ENCODE peak calls at places on chromosomes 1 and 21, in seven cellular contexts. C, W, G, M, A, D and N are unnamed samples.

GRCh38 chr1:35725591-35725990 is 6.9 kb upstream of the C1orf216 start:
- DNase-seq in C (peak), W (no peak), G (no peak), M (no peak), A (no peak), D (no peak), N (no peak)

GRCh38 chr1:22808186-22808845 is 97.7 kb downstream of the EPHB2 start:
- DNase-seq in C (peak), W (no peak), G (no peak), M (no peak), A (no peak), D (no peak), N (no peak)

GRCh38 chr1:229537894-229538293 is 20.6 kb downstream of the ABCB10 start:
- DNase-seq in C (peak), W (no peak), G (peak), M (no peak), A (no peak), D (no peak), N (no peak)

GRCh38 chr1:1168451-1169411 is 4.9 kb upstream of the TTLL10 start:
- DNase-seq in C (no peak), W (no peak), G (peak), M (no peak), A (no peak), D (no peak), N (no peak)

GRCh38 chr1:62435231-62436038 is 1.4 kb upstream of the USP1 start:
- DNase-seq in C (no peak), W (no peak), G (peak), M (no peak), A (no peak), D (no peak), N (no peak)

GRCh38 chr21:38945536-38946245 is 140.0 kb downstream of the ETS2 start:
- DNase-seq in C (no peak), W (no peak), G (no peak), M (no peak), A (no peak), D (no peak), N (no peak)

GRCh38 chr1:208207388-208208131 is 36.6 kb downstream of the PLXNA2 start:
- DNase-seq in C (peak), W (no peak), G (no peak), M (no peak), A (no peak), D (no peak), N (no peak)

GRCh38 chr1:178004926-178005391 is 35.1 kb upstream of the SEC16B start:
- DNase-seq in C (no peak), W (no peak), G (no peak), M (no peak), A (no peak), D (no peak), N (no peak)

GRCh38 chr21:46552274-46552673 is 52.6 kb downstream of the S100B start:
- DNase-seq in C (no peak), W (no peak), G (peak), M (no peak), A (peak), D (no peak), N (no peak)

DNA sequence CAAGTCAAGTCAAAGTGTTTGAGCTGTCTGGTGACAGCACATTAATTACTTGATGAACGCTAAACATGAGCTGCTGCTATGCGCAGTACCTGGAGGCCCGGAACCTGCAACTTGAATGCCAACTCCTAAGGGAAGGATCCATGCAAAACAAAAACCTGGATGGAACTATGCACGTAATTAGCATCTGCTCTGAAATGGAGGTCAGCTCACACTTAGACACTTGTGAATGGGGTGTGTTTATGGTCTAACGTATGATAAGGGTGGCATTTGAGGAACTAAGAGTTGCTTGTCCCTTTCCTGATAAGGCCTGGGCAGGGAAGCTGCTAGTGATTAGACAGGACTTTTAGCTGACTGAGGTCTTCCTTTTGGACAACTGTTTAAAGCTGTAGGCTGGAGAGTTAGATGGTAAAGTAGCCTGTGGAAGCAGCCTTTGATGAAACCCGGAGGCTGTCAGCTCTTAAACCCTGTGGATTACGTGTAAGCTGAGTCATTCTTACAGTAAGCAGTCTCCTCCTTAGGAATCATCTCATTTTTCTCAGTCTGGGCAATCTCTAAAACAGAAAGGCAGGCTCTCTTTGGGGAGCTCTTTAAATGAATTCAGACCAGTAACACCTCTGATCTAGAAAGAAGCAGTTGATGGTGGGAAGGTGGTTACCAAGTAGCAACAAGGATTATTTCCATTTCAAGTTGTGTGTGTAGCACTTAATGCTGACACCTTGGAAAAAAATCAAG is 6.8 kb downstream of the TENT5C start:
- DNase-seq in C (peak), W (no peak), G (peak), M (peak), A (no peak), D (no peak), N (no peak)
- TF ChIP-seq CTCF in C (no peak), W (no peak), G (no peak), M (no peak), A (no peak), D (no peak), N (no peak)

DNA sequence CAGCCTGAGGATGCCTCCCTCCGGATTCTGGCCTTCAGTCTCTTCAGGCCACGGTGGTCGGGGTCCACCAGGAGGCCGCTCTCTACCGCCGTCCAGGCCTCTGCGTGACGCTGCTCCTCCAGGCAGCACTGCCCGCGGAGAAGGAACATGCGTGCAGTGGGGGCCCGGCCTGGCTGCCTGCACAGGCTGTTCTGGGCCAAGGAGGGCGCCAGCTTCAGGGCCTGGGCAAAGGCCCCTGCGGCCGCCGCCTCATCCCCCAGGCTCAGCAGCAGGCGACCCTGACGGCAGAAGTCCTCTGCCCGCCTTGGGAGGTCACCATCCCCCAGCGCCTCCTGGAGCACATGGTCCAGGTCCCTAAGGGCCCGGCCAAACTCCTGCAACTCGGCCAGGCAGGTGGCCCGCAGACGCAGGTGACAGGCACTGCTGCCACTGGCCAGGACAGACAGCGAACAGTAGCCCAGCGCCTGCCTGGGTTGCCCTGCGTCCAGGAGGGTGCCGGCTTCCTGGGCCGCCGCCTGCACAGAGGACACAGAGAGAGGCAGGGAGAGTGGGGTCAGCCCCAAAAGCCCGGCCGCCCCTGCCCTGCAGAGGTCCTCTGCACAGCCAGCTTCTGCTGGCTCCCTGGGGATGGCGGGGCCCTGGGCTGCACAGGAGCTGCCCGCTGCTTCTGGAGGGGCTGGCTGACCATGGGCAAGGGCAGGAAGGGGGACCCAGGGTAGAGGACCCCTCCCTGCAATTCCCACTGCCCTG is 8.7 kb upstream of the MMEL1 start:
- DNase-seq in C (no peak), W (no peak), G (no peak), M (no peak), A (no peak), D (peak), N (no peak)
- TF ChIP-seq CTCF in C (no peak), W (no peak), G (no peak), M (no peak), A (no peak), D (no peak), N (no peak)

GRCh38 chr1:77742011-77742555 is 17.6 kb downstream of the USP33 start:
- DNase-seq in C (no peak), W (no peak), G (no peak), M (no peak), A (no peak), D (no peak), N (no peak)

GRCh38 chr1:77744576-77744975 is 15.1 kb downstream of the USP33 start:
- DNase-seq in C (no peak), W (no peak), G (no peak), M (no peak), A (no peak), D (no peak), N (no peak)

GRCh38 chr1:77741316-77741715 is 18.3 kb downstream of the USP33 start:
- DNase-seq in C (no peak), W (no peak), G (no peak), M (no peak), A (no peak), D (no peak), N (no peak)

DNA sequence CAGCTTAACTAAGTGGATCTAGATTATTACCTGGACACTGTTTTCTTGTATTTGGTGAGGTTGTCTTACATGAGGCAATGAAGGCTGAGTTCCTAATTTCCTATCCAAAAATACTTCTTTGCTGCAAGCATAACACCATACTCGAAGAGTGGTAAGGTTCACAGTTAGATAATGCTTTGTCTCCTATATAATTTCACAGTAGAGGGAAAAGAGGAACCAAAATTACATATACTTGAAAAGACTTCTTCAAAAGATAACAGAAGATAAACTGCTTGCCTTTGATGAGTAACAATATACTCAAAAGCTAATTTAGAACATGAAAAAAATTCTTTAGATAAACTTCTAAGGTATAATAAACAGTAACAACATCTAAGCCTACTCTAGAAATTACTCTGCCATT is 20.4 kb downstream of the USP33 start:
- DNase-seq in C (no peak), W (no peak), G (peak), M (no peak), A (no peak), D (no peak), N (no peak)
- TF ChIP-seq CTCF in C (no peak), W (no peak), G (no peak), M (no peak), A (no peak), D (no peak), N (no peak)

DNA sequence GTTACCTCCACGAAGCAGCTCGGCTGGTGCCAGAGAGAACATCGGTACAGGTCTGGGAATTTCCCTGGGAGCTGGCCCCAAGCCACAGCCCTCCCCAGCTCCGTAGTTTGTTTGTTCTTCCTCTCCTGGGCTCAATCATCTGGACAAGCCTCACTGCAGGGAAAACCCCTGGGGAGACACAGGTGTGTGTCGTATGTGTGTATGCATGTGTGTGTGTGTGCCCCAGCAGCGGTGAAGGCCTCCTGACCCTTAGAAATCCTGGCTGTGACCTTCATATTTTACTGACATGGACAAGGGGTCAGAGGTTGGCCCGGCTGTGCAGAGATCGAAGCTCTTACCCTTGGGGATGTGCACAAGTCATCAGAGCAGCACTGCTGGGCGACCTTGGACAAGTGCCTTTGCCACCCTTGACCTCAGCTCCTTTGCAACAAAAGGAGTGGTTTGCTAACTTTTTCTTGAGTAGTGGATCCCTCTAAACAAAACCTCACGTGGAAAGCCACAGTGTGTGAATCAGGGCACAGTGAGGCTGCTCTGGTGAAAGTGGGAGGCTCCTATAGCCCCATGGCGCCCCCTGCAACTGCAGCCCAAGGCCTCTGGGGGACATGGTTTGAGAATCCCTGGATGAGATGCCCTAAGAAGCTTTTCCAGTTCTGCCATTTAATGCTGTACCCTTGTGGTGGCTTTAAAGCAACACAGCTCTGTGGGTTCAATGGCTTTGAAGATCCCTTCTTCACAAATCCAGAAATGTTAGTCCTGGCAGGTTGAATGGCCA is 12.3 kb upstream of the IL22RA1 start:
- DNase-seq in C (no peak), W (no peak), G (peak), M (no peak), A (peak), D (peak), N (no peak)
- TF ChIP-seq CTCF in C (peak), W (no peak), G (peak), M (no peak), A (peak), D (peak), N (no peak)

GRCh38 chr1:86852289-86852688 is 61.6 kb downstream of the SELENOF start:
- DNase-seq in C (no peak), W (no peak), G (no peak), M (no peak), A (no peak), D (no peak), N (no peak)
- TF ChIP-seq CTCF in C (no peak), W (no peak), G (no peak), M (no peak), A (no peak), D (no peak), N (no peak)

DNA sequence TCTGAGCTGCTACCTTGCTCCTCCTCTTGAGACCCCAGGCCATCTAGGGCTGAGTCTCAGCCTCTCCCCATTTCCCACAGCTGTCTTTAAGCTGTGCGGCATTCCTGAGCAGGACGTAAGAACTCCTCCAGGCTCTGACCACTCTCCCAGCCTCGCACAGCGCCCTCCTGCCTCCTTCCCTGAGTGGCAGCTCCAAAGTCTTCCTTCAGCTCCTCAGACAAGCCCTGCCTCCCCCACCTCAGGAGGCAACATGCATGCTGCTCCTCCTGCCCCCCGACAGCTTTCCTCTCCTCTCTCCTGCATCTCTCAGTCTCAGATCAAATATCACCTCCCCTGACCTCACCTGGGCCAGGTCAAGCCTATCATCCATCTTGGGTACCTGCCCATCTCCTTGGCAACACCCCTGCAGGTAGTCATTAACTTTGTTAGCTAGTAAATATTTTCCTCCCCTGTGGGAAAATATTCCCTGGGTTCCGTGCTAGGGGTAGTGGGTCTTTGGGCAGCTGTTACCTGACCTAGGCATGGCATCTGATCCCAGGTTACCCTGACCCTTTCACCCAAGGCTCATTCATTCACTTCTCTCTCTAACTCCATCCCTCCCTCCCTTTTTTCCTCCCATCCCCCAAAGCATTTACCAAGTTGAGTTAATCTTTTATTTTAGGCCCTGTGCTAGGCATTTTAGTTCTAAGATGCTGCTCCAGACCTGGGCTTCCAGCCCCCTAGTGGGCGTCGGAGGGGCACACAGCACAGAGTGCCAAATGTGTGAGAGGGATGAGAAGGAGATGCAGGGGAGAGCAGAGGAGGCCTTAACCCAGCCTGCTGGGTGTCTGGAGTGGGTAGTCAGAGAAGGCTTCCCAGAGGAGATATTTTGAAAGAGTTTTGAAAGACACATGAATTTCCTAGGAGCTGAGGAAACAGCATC is 419.9 kb downstream of the PTPRU start:
- DNase-seq in C (peak), W (peak), G (peak), M (no peak), A (peak), D (no peak), N (no peak)
- TF ChIP-seq CTCF in C (peak), W (peak), G (peak), M (no peak), A (peak), D (peak), N (no peak)